ENCODE peak calls at places on chromosomes 16 and 17, in six cellular contexts. E is neuronal stem cell, B is mesenchymal stem cell, M is H1, C is IMR-90, O is H9. X is an unnamed sample.

GRCh38 chr17:77462101-77462500 is 321.3 kb downstream of the SEC14L1 start:
- DNase-seq in E (no peak), B (no peak), M (no peak), C (no peak), O (no peak), X (no peak)

GRCh38 chr17:35890774-35891155 is 10.6 kb upstream of the CCL5 start:
- DNase-seq in E (no peak), B (no peak), M (no peak), C (no peak), O (peak), X (no peak)

GRCh38 chr16:86680661-86681439 is 102.5 kb downstream of the FOXL1 start:
- DNase-seq in E (no peak), B (no peak), M (no peak), C (no peak), O (no peak), X (no peak)

GRCh38 chr16:83393196-83393981 is 414.4 kb upstream of the HSBP1 start:
- DNase-seq in E (no peak), B (peak), M (no peak), C (peak), O (no peak), X (peak)

GRCh38 chr17:63699638-63700527 is at the start of gene LIMD2:
- DNase-seq in E (peak), B (peak), M (peak), C (no peak), O (peak), X (no peak)

GRCh38 chr17:54102246-54102645 is 279.5 kb downstream of the KIF2B start:
- DNase-seq in E (no peak), B (no peak), M (no peak), C (no peak), O (no peak), X (no peak)

GRCh38 chr16:58019866-58020538 is 5.6 kb upstream of the MMP15 start:
- DNase-seq in E (no peak), B (no peak), M (no peak), C (no peak), O (no peak), X (no peak)

GRCh38 chr17:78839173-78839761 is 1.3 kb downstream of the USP36 start:
- DNase-seq in E (no peak), B (no peak), M (no peak), C (peak), O (no peak), X (no peak)

GRCh38 chr16:88303890-88304819 is 78.6 kb upstream of the ZNF469 start:
- DNase-seq in E (no peak), B (peak), M (no peak), C (peak), O (no peak), X (peak)
- H4K91ac ChIP-seq in E (no peak), B (peak), M (no peak), C (peak), O (no peak), X (peak)

DNA sequence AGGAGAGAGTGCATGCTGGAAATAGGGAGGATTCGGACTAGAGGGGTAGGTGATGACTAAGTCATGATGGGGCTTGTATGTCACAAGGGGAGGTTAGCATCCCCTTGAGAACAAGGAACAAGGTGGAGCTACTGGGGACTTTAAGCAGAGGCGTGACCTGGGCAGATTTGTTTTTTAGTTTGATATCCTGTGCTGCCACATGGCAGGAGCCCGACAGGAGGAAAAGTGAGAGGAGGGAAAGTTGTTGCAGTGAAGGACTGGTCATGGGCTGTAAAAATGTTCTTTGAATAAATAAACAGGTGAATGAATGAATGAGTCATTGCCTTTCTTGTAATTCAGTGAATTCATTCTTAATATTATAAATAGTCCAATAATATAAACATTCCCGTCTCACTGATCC is 365.1 kb upstream of the CDH5 start:
- DNase-seq in E (no peak), B (no peak), M (no peak), C (peak), O (no peak), X (no peak)
- H3K23ac ChIP-seq in E (no peak), B (no peak), M (no peak), C (no peak), O (no peak), X (no peak)

GRCh38 chr16:89050119-89050867 is 43.4 kb upstream of the ACSF3 start:
- DNase-seq in E (no peak), B (no peak), M (no peak), C (no peak), O (no peak), X (no peak)
- H4K91ac ChIP-seq in E (no peak), B (no peak), M (no peak), C (no peak), O (no peak), X (no peak)

GRCh38 chr16:47480410-47480809 is 19.3 kb downstream of the PHKB start:
- DNase-seq in E (no peak), B (no peak), M (no peak), C (no peak), O (no peak), X (no peak)

GRCh38 chr16:47486856-47487255 is 25.7 kb downstream of the PHKB start:
- DNase-seq in E (no peak), B (no peak), M (no peak), C (no peak), O (no peak), X (no peak)

GRCh38 chr16:47477680-47478079 is 16.5 kb downstream of the PHKB start:
- DNase-seq in E (no peak), B (peak), M (no peak), C (peak), O (no peak), X (no peak)

GRCh38 chr16:47483616-47484015 is 22.5 kb downstream of the PHKB start:
- DNase-seq in E (no peak), B (no peak), M (no peak), C (no peak), O (no peak), X (no peak)

DNA sequence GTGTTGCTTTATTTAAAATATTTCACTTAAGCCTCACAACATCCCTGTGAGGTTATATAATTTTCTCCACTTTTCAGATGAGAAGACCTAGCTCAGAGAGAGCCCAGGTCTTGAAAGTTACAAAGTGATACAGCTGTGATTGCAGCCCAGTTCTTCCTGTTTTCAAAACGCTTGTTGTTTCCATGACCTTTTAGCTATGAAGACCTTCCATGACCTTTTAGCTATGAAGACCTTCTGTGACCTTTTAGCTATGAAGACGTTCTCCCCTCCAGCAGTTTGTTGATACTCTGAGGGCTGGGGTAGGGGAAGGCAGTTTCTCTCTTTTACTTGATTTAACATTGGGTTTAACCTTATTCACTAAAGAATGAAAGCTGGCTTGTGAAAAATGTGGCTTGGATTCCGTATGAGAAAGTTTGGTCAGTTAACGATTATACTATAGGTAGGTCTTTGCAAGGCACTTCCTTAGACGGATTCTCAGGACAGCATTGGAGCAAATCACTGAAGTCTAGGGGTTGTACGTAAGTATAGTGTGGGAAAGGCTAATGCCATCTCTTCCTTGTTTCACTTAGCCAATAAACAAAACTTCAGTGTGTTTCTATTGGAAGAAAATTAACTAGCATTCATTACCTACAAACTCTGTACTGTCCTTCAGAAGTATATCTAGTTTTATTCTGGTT is 20.7 kb downstream of the PHKB start:
- DNase-seq in E (no peak), B (no peak), M (no peak), C (no peak), O (no peak), X (no peak)
- H3K23ac ChIP-seq in E (no peak), B (no peak), M (no peak), C (no peak), O (no peak), X (no peak)

DNA sequence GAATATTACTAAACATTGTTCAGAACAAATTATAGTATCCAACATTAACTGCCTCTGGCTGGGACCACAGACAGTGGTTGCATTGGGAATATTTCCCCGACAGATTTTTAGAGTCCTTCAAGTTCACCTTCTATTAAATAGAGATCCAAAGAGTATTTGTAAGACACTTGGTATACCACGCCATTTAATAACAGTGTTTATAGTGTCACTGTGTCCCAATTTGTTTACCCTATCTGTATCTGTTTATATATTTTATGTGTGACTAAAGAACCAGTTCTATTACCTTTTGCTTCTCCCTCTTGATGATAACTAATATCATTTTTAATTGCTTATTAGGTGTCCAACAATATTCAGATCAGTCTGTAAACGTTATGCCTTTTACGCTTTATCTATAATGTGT is 191.3 kb upstream of the IRX5 start:
- DNase-seq in E (no peak), B (no peak), M (no peak), C (no peak), O (no peak), X (no peak)
- H4K91ac ChIP-seq in E (no peak), B (no peak), M (no peak), C (no peak), O (no peak), X (no peak)

GRCh38 chr16:50646345-50646744 is 34.8 kb downstream of the SNX20 start:
- DNase-seq in E (no peak), B (no peak), M (no peak), C (no peak), O (no peak), X (no peak)
- H3K23ac ChIP-seq in E (no peak), B (no peak), M (no peak), C (no peak), O (no peak), X (no peak)

DNA sequence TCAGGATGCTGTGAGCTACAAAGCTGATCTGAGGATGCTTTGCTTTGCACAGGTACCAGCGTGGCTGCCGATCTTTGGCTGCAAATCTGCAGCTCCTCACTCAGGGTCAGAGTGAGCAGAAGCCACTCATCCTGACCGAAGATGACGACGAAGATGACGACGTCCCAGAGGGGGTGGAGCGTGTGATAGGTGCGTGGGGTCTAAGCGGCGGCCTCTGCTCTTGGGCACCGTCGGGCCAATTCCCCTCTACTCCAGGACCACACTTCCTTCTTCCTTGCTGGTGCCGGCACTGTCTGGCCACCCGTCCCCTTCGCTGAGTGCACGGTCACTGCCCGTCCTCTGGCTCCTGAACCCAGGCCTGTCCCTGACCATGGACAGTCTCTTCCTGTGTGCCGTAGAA is 34.0 kb downstream of the ZNF750 start:
- DNase-seq in E (no peak), B (no peak), M (no peak), C (no peak), O (no peak), X (no peak)
- H4K91ac ChIP-seq in E (no peak), B (no peak), M (no peak), C (no peak), O (no peak), X (no peak)

X was measured in trophoblast cell.